ENCODE peak calls at places on chromosomes 11 and 22, in four cellular contexts. N is K562, Z is HL-60, V is GM12878. M is an unnamed sample.

GRCh38 chr11:61756452-61757212 is 4.2 kb downstream of the MYRF start:
- DNase-seq in N (peak), Z (peak), V (peak), M (no peak)

GRCh38 chr11:12534549-12534948 is 139.7 kb upstream of the TEAD1 start:
- DNase-seq in N (no peak), Z (no peak), V (no peak), M (no peak)

GRCh38 chr11:78905756-78906155 is 331.1 kb upstream of the NARS2 start:
- DNase-seq in N (no peak), Z (no peak), V (no peak), M (no peak)

GRCh38 chr11:111766834-111767142 is 599 bp upstream of the PPP2R1B start:
- DNase-seq in N (peak), Z (no peak), V (no peak), M (no peak)

GRCh38 chr11:8934735-8935478 is 2.2 kb upstream of the C11orf16 start:
- DNase-seq in N (peak), Z (no peak), V (no peak), M (no peak)

GRCh38 chr11:133797542-133797941 is 47.8 kb downstream of the SPATA19 start:
- DNase-seq in N (no peak), Z (no peak), V (no peak), M (no peak)

GRCh38 chr11:130908770-130909625 is 7.3 kb downstream of the SNX19 start:
- DNase-seq in N (no peak), Z (no peak), V (no peak), M (no peak)

GRCh38 chr11:68658661-68659060 is 25.7 kb upstream of the GAL start:
- DNase-seq in N (no peak), Z (no peak), V (no peak), M (no peak)

GRCh38 chr22:23068832-23069385 is 1.4 kb upstream of the GNAZ start:
- DNase-seq in N (no peak), Z (no peak), V (no peak), M (no peak)

GRCh38 chr11:130606781-130607511 is 158.5 kb downstream of the ADAMTS15 start:
- DNase-seq in N (no peak), Z (no peak), V (no peak), M (no peak)

GRCh38 chr11:32071811-32072210 is 19.1 kb upstream of the RCN1 start:
- DNase-seq in N (peak), Z (no peak), V (no peak), M (no peak)

GRCh38 chr22:25404556-25404922 is 159.9 kb upstream of the GRK3 start:
- DNase-seq in N (peak), Z (no peak), V (no peak), M (no peak)

GRCh38 chr11:128463386-128463829 is 124.0 kb downstream of the ETS1 start:
- DNase-seq in N (no peak), Z (no peak), V (no peak), M (no peak)

GRCh38 chr11:46047520-46047919 is 73.7 kb downstream of the PHF21A start:
- DNase-seq in N (no peak), Z (no peak), V (no peak), M (no peak)

GRCh38 chr11:110125632-110126031 is 32.4 kb downstream of the ZC3H12C start:
- DNase-seq in N (peak), Z (no peak), V (no peak), M (no peak)

GRCh38 chr11:10413268-10413667 is 41.8 kb upstream of the AMPD3 start:
- DNase-seq in N (peak), Z (peak), V (no peak), M (no peak)

GRCh38 chr22:37283393-37283937 is 1.2 kb downstream of the CYTH4 start:
- DNase-seq in N (no peak), Z (no peak), V (no peak), M (no peak)

GRCh38 chr11:2732940-2733628 is 33.3 kb upstream of the KCNQ1OT1 start:
- DNase-seq in N (no peak), Z (no peak), V (no peak), M (no peak)

GRCh38 chr22:28016781-28017557 is 97.9 kb upstream of the PITPNB start:
- DNase-seq in N (no peak), Z (no peak), V (no peak), M (no peak)

GRCh38 chr11:107078375-107078774 is 60.1 kb upstream of the GUCY1A2 start:
- DNase-seq in N (no peak), Z (no peak), V (no peak), M (no peak)

GRCh38 chr11:6240691-6241285 is 1.9 kb downstream of the CNGA4 start:
- DNase-seq in N (no peak), Z (peak), V (no peak), M (no peak)
- TF ChIP-seq SPI1 in N (no peak), Z (peak), V (no peak), M (no peak)

DNA sequence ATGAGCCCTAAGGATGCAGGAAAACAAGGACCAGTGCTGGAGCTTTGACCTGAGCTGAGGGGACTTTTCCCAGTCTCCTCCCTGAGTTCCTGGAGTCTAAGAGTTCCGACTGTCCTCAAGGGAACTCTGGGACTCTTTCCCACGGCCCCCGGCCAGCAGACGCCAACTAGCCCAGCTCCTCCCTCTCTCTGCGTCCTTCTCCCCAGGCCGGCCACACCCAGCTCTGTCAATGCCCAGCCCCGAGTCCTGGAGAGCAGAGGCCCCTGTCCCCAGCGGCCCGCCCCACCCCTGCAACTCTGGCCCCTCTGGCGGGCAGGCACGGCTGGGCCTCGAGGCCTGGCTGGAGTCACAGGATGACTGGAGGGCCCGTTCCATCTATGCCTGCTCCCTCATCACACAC is 29.8 kb downstream of the NECTIN1 start:
- DNase-seq in N (no peak), Z (no peak), V (no peak), M (no peak)
- TF ChIP-seq POLR2AphosphoS5 in N (no peak), Z (no peak), V (no peak), M (no peak)

DNA sequence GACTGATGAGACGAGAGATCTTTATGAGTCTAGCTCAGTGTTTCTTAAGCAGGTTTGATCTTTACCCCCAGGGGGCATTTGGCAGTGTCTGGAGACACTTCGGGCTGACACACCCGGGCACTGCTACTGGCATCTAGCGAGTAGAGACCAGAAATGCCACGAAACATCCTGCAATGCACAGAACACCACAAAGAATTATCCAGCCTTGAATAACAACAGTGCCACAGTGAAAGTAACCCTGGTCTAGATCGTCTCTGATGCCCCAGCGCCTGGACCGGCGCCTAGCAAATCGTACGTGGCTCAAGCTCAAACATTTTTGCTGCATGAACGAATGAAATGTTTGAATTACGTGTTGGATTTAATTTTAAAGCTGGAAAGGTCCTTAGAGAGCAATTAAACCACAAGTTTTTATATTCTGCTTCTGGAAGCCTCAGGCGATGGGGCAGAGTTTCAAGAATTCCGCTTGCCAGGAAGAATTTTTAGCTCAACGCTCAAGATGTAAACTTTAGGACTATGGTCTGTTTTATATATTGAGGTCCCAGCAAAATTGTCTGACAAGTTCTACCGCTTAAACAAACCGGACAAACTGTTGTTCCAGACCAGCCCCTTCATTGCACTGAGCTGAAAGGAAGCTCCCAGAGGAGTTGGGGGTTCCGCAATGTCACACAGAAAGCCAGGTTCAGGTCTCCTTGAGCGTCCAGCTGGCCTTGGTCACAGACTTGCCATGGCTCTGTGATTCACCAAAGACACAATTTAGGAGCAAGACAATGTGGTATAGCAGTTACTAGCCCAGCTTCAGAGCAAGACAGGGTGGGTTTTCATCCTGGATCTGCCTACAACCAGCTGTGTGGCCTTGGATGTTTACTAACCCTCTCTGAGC is 44.2 kb upstream of the SMTN start:
- DNase-seq in N (no peak), Z (no peak), V (no peak), M (no peak)
- TF ChIP-seq SPI1 in N (no peak), Z (no peak), V (no peak), M (no peak)

GRCh38 chr11:105613183-105613582 is 3.3 kb downstream of the GRIA4 start:
- DNase-seq in N (no peak), Z (no peak), V (no peak), M (no peak)

GRCh38 chr11:105610796-105611361 is 1.0 kb downstream of the GRIA4 start:
- DNase-seq in N (no peak), Z (no peak), V (no peak), M (no peak)

GRCh38 chr11:105612766-105613165 is 2.9 kb downstream of the GRIA4 start:
- DNase-seq in N (no peak), Z (no peak), V (no peak), M (no peak)

GRCh38 chr11:105611414-105611813 is 1.5 kb downstream of the GRIA4 start:
- DNase-seq in N (no peak), Z (no peak), V (no peak), M (no peak)

DNA sequence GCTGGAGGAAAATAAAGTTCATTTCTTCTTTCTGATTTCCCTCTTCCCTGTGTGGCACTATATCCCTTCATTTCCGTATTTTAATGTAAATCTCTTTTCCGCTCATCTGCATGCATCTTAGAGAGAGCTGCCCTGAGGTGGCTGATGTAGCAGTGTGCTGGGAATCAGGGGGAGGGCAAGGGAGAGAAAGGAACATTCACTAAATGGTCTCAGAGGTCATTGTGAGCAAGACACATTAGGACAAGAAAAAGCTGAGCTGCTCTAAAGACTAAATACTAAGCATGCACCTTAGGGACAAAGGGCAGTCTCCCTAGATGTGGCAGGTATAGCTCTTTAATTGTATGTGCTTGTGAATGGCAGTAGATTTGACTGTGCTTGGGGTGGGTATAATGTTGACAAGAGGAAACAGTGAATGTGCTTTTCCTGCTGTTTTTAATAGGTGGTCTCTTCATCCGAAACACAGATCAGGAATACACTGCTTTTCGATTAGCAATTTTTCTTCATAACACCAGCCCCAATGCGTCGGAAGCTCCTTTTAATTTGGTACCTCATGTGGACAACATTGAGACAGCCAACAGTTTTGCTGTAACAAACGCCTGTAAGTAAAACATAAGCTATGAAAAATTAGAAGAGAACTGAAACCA is 2.1 kb downstream of the GRIA4 start:
- DNase-seq in N (no peak), Z (no peak), V (no peak), M (no peak)
- TF ChIP-seq POLR2AphosphoS5 in N (no peak), Z (no peak), V (no peak), M (no peak)

GRCh38 chr11:74824285-74824982 is 75.8 kb downstream of the RNF169 start:
- DNase-seq in N (no peak), Z (no peak), V (no peak), M (no peak)

GRCh38 chr11:74822187-74822586 is 73.5 kb downstream of the RNF169 start:
- DNase-seq in N (no peak), Z (no peak), V (no peak), M (no peak)

GRCh38 chr11:74826901-74827300 is 78.3 kb downstream of the RNF169 start:
- DNase-seq in N (peak), Z (no peak), V (no peak), M (no peak)
- TF ChIP-seq SPI1 in N (no peak), Z (no peak), V (no peak), M (no peak)

DNA sequence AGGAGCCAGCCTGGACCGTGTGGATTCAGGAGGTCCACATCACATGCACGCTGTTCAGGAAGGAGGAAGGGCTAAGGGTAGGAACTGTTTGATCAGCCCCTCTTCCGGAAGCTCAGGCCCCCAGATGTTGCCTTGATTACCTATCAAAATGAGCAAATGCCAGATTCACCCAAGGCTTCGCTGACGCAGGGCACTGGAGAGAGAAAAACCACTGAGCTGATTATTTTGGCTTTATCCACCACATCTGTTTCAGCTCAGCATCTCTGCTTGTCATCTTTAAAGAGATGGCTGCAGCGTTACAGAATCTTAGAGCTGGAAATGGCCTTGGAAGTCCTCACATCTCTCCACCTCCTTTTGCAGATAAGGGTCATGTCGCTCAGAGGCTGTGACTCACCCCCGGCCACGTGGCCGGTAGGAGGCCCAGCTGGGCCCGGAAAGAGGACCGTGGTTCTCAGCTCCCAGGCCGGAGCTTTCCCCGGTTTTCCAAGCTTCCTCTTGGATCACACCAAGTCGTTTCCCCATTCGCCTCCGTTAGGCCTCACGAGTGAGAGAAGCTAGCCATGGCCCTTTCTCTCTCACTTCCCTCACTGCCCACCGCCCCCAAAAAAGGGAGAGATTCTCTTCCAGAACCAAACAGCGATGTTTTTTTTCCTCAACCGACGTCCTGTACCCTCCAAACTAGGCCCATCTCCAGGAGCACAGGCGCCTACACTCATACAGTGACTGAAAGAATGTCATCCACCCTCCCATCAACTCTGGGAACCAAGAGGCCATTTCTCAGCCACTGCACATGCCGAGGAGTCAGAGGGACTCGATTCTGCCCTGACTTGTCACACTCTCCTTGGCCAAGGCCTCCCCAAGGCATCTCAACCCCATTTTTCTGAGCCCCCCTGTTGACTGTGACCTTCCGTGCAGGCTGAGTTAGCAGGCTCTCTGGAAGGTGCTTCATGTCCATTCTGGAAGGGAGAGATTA is 37.6 kb downstream of the LIF start:
- DNase-seq in N (peak), Z (no peak), V (no peak), M (no peak)
- TF ChIP-seq POLR2AphosphoS5 in N (no peak), Z (no peak), V (no peak), M (no peak)